ENCODE peak calls at places on chromosomes 7 and 10, in six cellular contexts. C is posterior cingulate gyrus, A is Calu3, Q is HTR-8/SVneo, E is mesothelial cell of epicardium, V is NCI-H1092 treated with DMSO at 0.1 percent for 48 hours. O is an unnamed sample.

GRCh38 chr7:46131916-46132795 is 211.1 kb upstream of the IGFBP3 start:
- DNase-seq in E (no peak), A (peak), V (no peak), C (no peak), Q (no peak), O (peak)

GRCh38 chr10:113326160-113327111 is 226.4 kb upstream of the HABP2 start:
- DNase-seq in C (no peak), V (no peak), E (no peak), Q (peak), A (peak), O (no peak)

GRCh38 chr10:24153537-24153936 is 55.4 kb upstream of the KIAA1217 start:
- DNase-seq in A (no peak), V (no peak), C (no peak), E (no peak), Q (no peak), O (no peak)

GRCh38 chr7:114799522-114800133 is 122.3 kb upstream of the MDFIC start:
- DNase-seq in E (no peak), C (no peak), Q (no peak), A (no peak), V (no peak), O (no peak)

GRCh38 chr10:80596391-80597257 is 58.9 kb downstream of the SH2D4B start:
- DNase-seq in V (peak), C (no peak), A (peak), Q (peak), E (no peak), O (no peak)

GRCh38 chr7:1649751-1650326 is 20.2 kb upstream of the ELFN1 start:
- DNase-seq in C (peak), V (no peak), E (no peak), Q (no peak), A (no peak), O (no peak)

GRCh38 chr7:2635810-2636701 is 4.3 kb downstream of the TTYH3 start:
- DNase-seq in A (no peak), C (no peak), E (no peak), V (peak), Q (no peak), O (peak)

GRCh38 chr7:36276428-36277246 is 113.0 kb upstream of the ANLN start:
- DNase-seq in V (no peak), C (no peak), A (no peak), Q (no peak), E (no peak), O (no peak)

GRCh38 chr10:58087896-58088295 is 179.8 kb downstream of the IPMK start:
- DNase-seq in A (no peak), V (no peak), C (no peak), Q (no peak), E (no peak), O (no peak)

O was measured in spleen.